ENCODE peak calls at places on chromosomes 2 and 18, in five cellular contexts. X is thoracic aorta, O is GM18507, I is tibial nerve, D is RCC 7860. C is an unnamed sample.

GRCh38 chr2:191376981-191377629 is 131.9 kb downstream of the MYO1B start:
- DNase-seq in X (peak; percentile 70), O (no peak), I (peak; percentile 55), D (peak; percentile 83), C (peak; percentile 90)

GRCh38 chr2:48439102-48439501 is 90.9 kb upstream of the STON1 start:
- DNase-seq in X (no peak), O (no peak), I (no peak), D (no peak), C (no peak)

GRCh38 chr2:32812316-32812715 is 134.4 kb upstream of the LTBP1 start:
- DNase-seq in X (no peak), O (no peak), I (no peak), D (no peak), C (no peak)

GRCh38 chr2:120858764-120859525 is 123.3 kb downstream of the GLI2 start:
- DNase-seq in X (no peak), O (no peak), I (no peak), D (no peak), C (no peak)

GRCh38 chr2:229231885-229232284 is 39.2 kb downstream of the PID1 start:
- DNase-seq in X (no peak), O (no peak), I (no peak), D (no peak), C (no peak)

GRCh38 chr18:24975499-24975898 is 376.5 kb downstream of the ZNF521 start:
- DNase-seq in X (no peak), O (no peak), I (no peak), D (no peak), C (no peak)

GRCh38 chr2:216635701-216636541 is 2.7 kb downstream of the IGFBP2 start:
- DNase-seq in X (no peak), O (no peak), I (no peak), D (no peak), C (no peak)

GRCh38 chr2:96081042-96081441 is 35.3 kb downstream of the ADRA2B start:
- DNase-seq in X (no peak), O (no peak), I (no peak), D (no peak), C (no peak)

GRCh38 chr2:228613133-228613532 is 431.6 kb upstream of the SPHKAP start:
- DNase-seq in X (no peak), O (no peak), I (no peak), D (peak; percentile 72), C (peak; percentile 32)

GRCh38 chr2:219308142-219309093 is 783 bp downstream of the PTPRN start:
- DNase-seq in X (no peak), O (peak; percentile 46), I (no peak), D (peak; percentile 48), C (peak; percentile 61)

GRCh38 chr2:159713691-159714585 is 1.6 kb downstream of the MARCHF7 start:
- DNase-seq in X (no peak), O (no peak), I (no peak), D (no peak), C (peak; percentile 19)

GRCh38 chr2:64766841-64767669 is 113.3 kb upstream of the SERTAD2 start:
- DNase-seq in X (no peak), O (no peak), I (no peak), D (peak; percentile 6), C (peak; percentile 25)

GRCh38 chr2:240983361-240983995 is 14.9 kb upstream of the SNED1 start:
- DNase-seq in X (no peak), O (no peak), I (peak; percentile 12), D (no peak), C (no peak)

GRCh38 chr2:41598161-41598894 is 449.5 kb upstream of the PKDCC start:
- DNase-seq in X (no peak), O (no peak), I (peak; percentile 35), D (no peak), C (no peak)

GRCh38 chr2:80429251-80429650 is 124.7 kb upstream of the LRRTM1 start:
- DNase-seq in X (no peak), O (no peak), I (no peak), D (no peak), C (no peak)

GRCh38 chr2:128714285-128714684 is 395.6 kb upstream of the HS6ST1 start:
- DNase-seq in X (no peak), O (no peak), I (no peak), D (no peak), C (no peak)

GRCh38 chr2:52821631-52822030 is 946.0 kb upstream of the CHAC2 start:
- DNase-seq in X (no peak), O (no peak), I (no peak), D (no peak), C (no peak)

GRCh38 chr2:240733803-240734495 is 42.3 kb downstream of the AQP12A start:
- DNase-seq in X (no peak), O (no peak), I (no peak), D (no peak), C (no peak)

GRCh38 chr2:33476100-33476792 is at the start of gene RASGRP3:
- DNase-seq in X (peak; percentile 55), O (no peak), I (peak; percentile 67), D (peak; percentile 39), C (peak; percentile 67)

GRCh38 chr2:29433920-29434319 is 318.7 kb downstream of the CLIP4 start:
- DNase-seq in X (no peak), O (no peak), I (no peak), D (no peak), C (no peak)

GRCh38 chr2:187078297-187078696 is 229.3 kb upstream of the ZSWIM2 start:
- DNase-seq in X (no peak), O (no peak), I (no peak), D (peak; percentile 19), C (peak; percentile 10)

GRCh38 chr2:105272176-105272575 is 30.6 kb downstream of the GPR45 start:
- DNase-seq in X (no peak), O (no peak), I (no peak), D (no peak), C (no peak)

GRCh38 chr2:168773719-168774521 is 28.5 kb upstream of the NOSTRIN start:
- DNase-seq in X (no peak), O (no peak), I (no peak), D (peak; percentile 27), C (peak; percentile 72)

GRCh38 chr2:187774551-187775071 is 220.4 kb upstream of the TFPI start:
- DNase-seq in X (no peak), O (no peak), I (no peak), D (peak; percentile 36), C (peak; percentile 8)

GRCh38 chr2:128134573-128134972 is 43.6 kb downstream of the UGGT1 start:
- DNase-seq in X (no peak), O (no peak), I (no peak), D (no peak), C (no peak)

GRCh38 chr2:111667542-111668273 is 216.3 kb downstream of the ANAPC1 start:
- DNase-seq in X (no peak), O (no peak), I (no peak), D (peak; percentile 42), C (peak; percentile 46)

GRCh38 chr2:168603439-168603961 is 147.4 kb downstream of the CERS6 start:
- DNase-seq in X (no peak), O (no peak), I (no peak), D (no peak), C (no peak)

GRCh38 chr2:103179800-103180199 is 418.0 kb downstream of the TMEM182 start:
- DNase-seq in X (no peak), O (no peak), I (no peak), D (no peak), C (no peak)

C was measured in H4.